ENCODE peak calls at places on chromosomes 16 and 17, in four cellular contexts. J is NCI-H1105 treated with DMSO at 0.1 percent for 48 hours; B is T-helper 1 cell; H is stimulated activated CD8-positive, alpha-beta memory T cell treated with anti-CD3 and anti-CD28 coated beads, Interleukin-4, amount 100 ng/mL, for 4 hours. O is an unnamed sample.
A peak's percentile ranks its signal among the peaks of the same experiment; 100 is the strongest.

GRCh38 chr17:41962111-41962510 is 4.5 kb upstream of the CNP start:
- DNase-seq in J (no peak), B (no peak), H (no peak), O (no peak)

GRCh38 chr16:85836706-85837582 is 37.4 kb downstream of the COX4I1 start:
- DNase-seq in J (no peak), B (no peak), H (no peak), O (no peak)

GRCh38 chr16:75247249-75247648 is 4.2 kb downstream of the BCAR1 start:
- DNase-seq in J (no peak), H (no peak), B (no peak), O (no peak)

GRCh38 chr16:12002447-12003006 is 26.0 kb downstream of the SNX29 start:
- DNase-seq in J (peak; percentile 82), H (no peak), B (no peak), O (no peak)

GRCh38 chr16:87366930-87367329 is 16.6 kb downstream of the FBXO31 start:
- DNase-seq in H (no peak), B (no peak), J (no peak), O (no peak)

GRCh38 chr16:65994305-65994704 is 372.2 kb upstream of the CDH5 start:
- DNase-seq in H (no peak), J (no peak), B (no peak), O (no peak)

GRCh38 chr16:70523013-70523620 is at the start of gene COG4:
- DNase-seq in J (peak; percentile 81), B (peak; percentile 91), H (peak; percentile 84), O (peak; percentile 79)

GRCh38 chr16:57689772-57690558 is 4.6 kb upstream of the DRC7 start:
- DNase-seq in B (peak; percentile 89), J (no peak), H (peak; percentile 12), O (no peak)

GRCh38 chr17:7317161-7317803 is 2.1 kb upstream of the GPS2 start:
- DNase-seq in J (no peak), B (no peak), H (no peak), O (no peak)

GRCh38 chr17:82031885-82032627 is 578 bp downstream of the RAC3 start:
- DNase-seq in J (peak; percentile 20), B (peak; percentile 39), H (no peak), O (no peak)

GRCh38 chr17:76566613-76566943 is 19.1 kb downstream of the ST6GALNAC2 start:
- DNase-seq in H (no peak), B (no peak), J (no peak), O (no peak)